ENCODE peak calls at places on chromosomes 1 and 21, in nine cellular contexts. H is LHCN-M2; O is cardiac septum; L is HEK293T; Z is SK-MEL-5; T is neural progenitor cell; W is activated CD8-positive, alpha-beta memory T cell treated with anti-CD3 and anti-CD28 coated beads for 1 hour; S is activated gamma-delta T cell treated with Interleukin-2 at 50 U/mL for 16 hours; B is neural crest cell. A is an unnamed sample.

GRCh38 chr1:184366992-184367391 is 19.8 kb upstream of the C1orf21 start:
- DNase-seq in H (peak; percentile 67), W (no peak), L (no peak), O (no peak), B (no peak), Z (no peak), S (no peak), T (no peak), A (no peak)

GRCh38 chr1:151314137-151314875 is 12.9 kb downstream of the PI4KB start:
- DNase-seq in O (peak; percentile 84), B (no peak), W (no peak), Z (peak; percentile 50), T (no peak), S (no peak), L (no peak), H (peak; percentile 77), A (peak; percentile 79)

GRCh38 chr1:116453906-116454305 is 80.9 kb downstream of the ATP1A1 start:
- DNase-seq in B (no peak), W (no peak), L (no peak), O (no peak), H (no peak), S (no peak), Z (no peak), T (peak; percentile 34), A (no peak)

GRCh38 chr21:36966846-36967657 is 583 bp upstream of the HLCS start:
- DNase-seq in O (no peak), S (no peak), B (peak; percentile 21), L (no peak), H (peak; percentile 23), T (no peak), W (no peak), Z (peak; percentile 13), A (peak; percentile 33)

GRCh38 chr1:9180077-9180819 is 51.3 kb upstream of the GPR157 start:
- DNase-seq in T (no peak), H (no peak), B (no peak), Z (no peak), W (no peak), S (no peak), L (no peak), O (no peak), A (no peak)

GRCh38 chr1:221444346-221444745 is 297.5 kb downstream of the DUSP10 start:
- DNase-seq in T (no peak), H (no peak), Z (no peak), L (no peak), S (no peak), O (no peak), B (no peak), W (no peak), A (no peak)

GRCh38 chr1:25658791-25659431 is 42.3 kb downstream of the MAN1C1 start:
- DNase-seq in Z (no peak), L (no peak), H (no peak), W (no peak), T (no peak), S (no peak), B (no peak), O (peak; percentile 81), A (no peak)

GRCh38 chr21:15966651-15967050 is 236.9 kb downstream of the USP25 start:
- DNase-seq in Z (no peak), H (no peak), S (no peak), W (no peak), O (no peak), B (no peak), T (no peak), L (no peak), A (no peak)

GRCh38 chr1:204623365-204623893 is 62.1 kb downstream of the LRRN2 start:
- DNase-seq in H (peak; percentile 42), S (no peak), B (no peak), L (no peak), O (no peak), T (peak; percentile 21), W (no peak), Z (peak; percentile 26), A (no peak)

GRCh38 chr1:53278294-53278693 is 40.0 kb upstream of the MAGOH start:
- DNase-seq in L (peak; percentile 78), B (peak; percentile 71), S (peak; percentile 78), H (peak; percentile 23), O (no peak), Z (peak; percentile 39), W (peak; percentile 64), T (peak; percentile 68), A (peak; percentile 72)

GRCh38 chr21:33308586-33309490 is 15.9 kb upstream of the IFNAR1 start:
- DNase-seq in O (no peak), B (no peak), S (no peak), L (no peak), W (no peak), Z (no peak), T (no peak), H (peak; percentile 100), A (peak; percentile 76)

GRCh38 chr1:6503884-6504602 is 12.6 kb upstream of the PLEKHG5 start:
- DNase-seq in W (no peak), L (no peak), Z (no peak), H (no peak), S (no peak), T (no peak), B (no peak), O (no peak), A (no peak)

GRCh38 chr1:10904396-10905358 is 107.8 kb upstream of the TARDBP start:
- DNase-seq in O (peak; percentile 49), B (no peak), T (no peak), Z (no peak), H (no peak), S (peak; percentile 53), W (no peak), L (no peak), A (no peak)

GRCh38 chr1:201605385-201605747 is 66.4 kb downstream of the NAV1 start:
- DNase-seq in H (peak; percentile 43), B (no peak), W (no peak), S (no peak), Z (peak; percentile 65), T (no peak), L (no peak), O (no peak), A (no peak)

GRCh38 chr1:209620484-209620879 is 31.7 kb downstream of the LAMB3 start:
- DNase-seq in S (no peak), H (no peak), O (no peak), B (no peak), W (no peak), L (no peak), Z (no peak), T (no peak), A (no peak)

GRCh38 chr1:229087906-229088305 is 183.0 kb upstream of the RAB4A start:
- DNase-seq in S (no peak), W (no peak), O (no peak), H (no peak), B (no peak), T (no peak), Z (no peak), L (no peak), A (no peak)

GRCh38 chr1:231460614-231461013 is 38.5 kb upstream of the EGLN1 start:
- DNase-seq in T (no peak), Z (no peak), H (peak; percentile 74), B (no peak), O (no peak), S (peak; percentile 47), W (peak; percentile 31), L (no peak), A (peak; percentile 71)

GRCh38 chr1:117568999-117569398 is 36.8 kb upstream of the TENT5C start:
- DNase-seq in H (no peak), Z (no peak), S (no peak), O (no peak), W (no peak), T (no peak), L (no peak), B (no peak), A (no peak)

GRCh38 chr1:16021681-16022080 is at the start of gene CLCNKA:
- DNase-seq in H (no peak), O (no peak), Z (no peak), W (no peak), T (no peak), S (no peak), L (no peak), B (no peak), A (no peak)

GRCh38 chr1:5513891-5514515 is 478.2 kb downstream of the NPHP4 start:
- DNase-seq in Z (no peak), B (no peak), O (no peak), W (no peak), T (no peak), S (no peak), L (no peak), H (no peak), A (no peak)

GRCh38 chr21:44374601-44375280 is 21.3 kb downstream of the TRPM2 start:
- DNase-seq in Z (no peak), L (no peak), W (no peak), O (no peak), S (no peak), T (no peak), B (no peak), H (no peak), A (no peak)

GRCh38 chr1:66243548-66244130 is 290.3 kb upstream of the SGIP1 start:
- DNase-seq in L (no peak), W (no peak), B (no peak), H (no peak), O (no peak), T (no peak), S (no peak), Z (no peak), A (no peak)

GRCh38 chr1:145785481-145785880 is 38.4 kb downstream of the RNF115 start:
- DNase-seq in W (no peak), T (no peak), S (no peak), Z (no peak), B (no peak), H (no peak), L (no peak), O (no peak), A (no peak)

GRCh38 chr1:170407601-170408000 is 124.4 kb upstream of the GORAB start:
- DNase-seq in Z (no peak), H (no peak), T (no peak), S (no peak), O (no peak), L (no peak), W (no peak), B (no peak), A (no peak)

GRCh38 chr21:35352066-35352770 is 303.1 kb upstream of the RUNX1 start:
- DNase-seq in B (no peak), S (no peak), O (no peak), Z (no peak), H (peak; percentile 37), L (no peak), W (no peak), T (no peak), A (no peak)

GRCh38 chr1:224052767-224053166 is 61.1 kb upstream of the FBXO28 start:
- DNase-seq in H (peak; percentile 83), Z (no peak), T (no peak), O (no peak), W (no peak), B (no peak), S (no peak), L (no peak), A (no peak)

GRCh38 chr1:2300851-2301606 is 72.9 kb downstream of the SKI start:
- DNase-seq in O (peak; percentile 91), S (peak; percentile 93), Z (no peak), B (no peak), L (no peak), T (no peak), H (peak; percentile 79), W (peak; percentile 83), A (peak; percentile 97)

GRCh38 chr1:945910-946565 is 13.0 kb downstream of the NOC2L start:
- DNase-seq in L (no peak), Z (no peak), T (no peak), H (no peak), W (no peak), B (no peak), S (no peak), O (no peak), A (no peak)

GRCh38 chr1:87284456-87285240 is 44.0 kb upstream of the LMO4 start:
- DNase-seq in B (no peak), S (no peak), L (no peak), H (peak; percentile 9), W (no peak), Z (peak; percentile 16), O (no peak), T (no peak), A (no peak)

GRCh38 chr1:214292317-214292716 is 11.4 kb downstream of the SMYD2 start:
- DNase-seq in B (no peak), Z (no peak), H (no peak), O (no peak), W (no peak), T (no peak), S (no peak), L (no peak), A (no peak)

GRCh38 chr1:151716771-151717631 is at the start of gene CELF3:
- DNase-seq in L (peak; percentile 72), S (no peak), T (peak; percentile 83), H (peak; percentile 58), B (peak; percentile 46), W (no peak), O (no peak), Z (peak; percentile 28), A (no peak)

A was measured in Peyer's patch.